ENCODE peak calls at places on chromosomes 2 and 18, in four cellular contexts. K is lower leg skin, I is HFF-Myc, S is osteocyte. F is an unnamed sample.

GRCh38 chr2:15899327-15899612 is 41.1 kb upstream of the MYCN start:
- DNase-seq in K (no peak), S (no peak), I (no peak), F (no peak)

GRCh38 chr2:145186303-145186702 is 666.4 kb upstream of the ZEB2 start:
- DNase-seq in K (no peak), I (peak), S (no peak), F (peak)

GRCh38 chr18:9575558-9575957 is 38.8 kb downstream of the PPP4R1 start:
- DNase-seq in K (peak), I (peak), S (peak), F (peak)

GRCh38 chr2:37925063-37925897 is at the start of gene RMDN2:
- DNase-seq in K (peak), S (peak), I (peak), F (peak)

GRCh38 chr2:144230452-144231085 is 289.4 kb downstream of the ZEB2 start:
- DNase-seq in I (no peak), S (no peak), K (no peak), F (peak)

GRCh38 chr18:33711514-33711913 is 133.5 kb downstream of the ASXL3 start:
- DNase-seq in S (no peak), I (no peak), K (no peak), F (no peak)

GRCh38 chr18:46469186-46469915 is 187.7 kb downstream of the LOXHD1 start:
- DNase-seq in K (no peak), S (no peak), I (no peak), F (no peak)

GRCh38 chr2:136253288-136254004 is 135.5 kb upstream of the CXCR4 start:
- DNase-seq in K (peak), S (no peak), I (no peak), F (no peak)

GRCh38 chr2:215664847-215665525 is 229.1 kb upstream of the FN1 start:
- DNase-seq in K (peak), S (no peak), I (peak), F (peak)

GRCh38 chr2:67436221-67436620 is 39.1 kb downstream of the ETAA1 start:
- DNase-seq in S (no peak), K (no peak), I (peak), F (no peak)

DNA sequence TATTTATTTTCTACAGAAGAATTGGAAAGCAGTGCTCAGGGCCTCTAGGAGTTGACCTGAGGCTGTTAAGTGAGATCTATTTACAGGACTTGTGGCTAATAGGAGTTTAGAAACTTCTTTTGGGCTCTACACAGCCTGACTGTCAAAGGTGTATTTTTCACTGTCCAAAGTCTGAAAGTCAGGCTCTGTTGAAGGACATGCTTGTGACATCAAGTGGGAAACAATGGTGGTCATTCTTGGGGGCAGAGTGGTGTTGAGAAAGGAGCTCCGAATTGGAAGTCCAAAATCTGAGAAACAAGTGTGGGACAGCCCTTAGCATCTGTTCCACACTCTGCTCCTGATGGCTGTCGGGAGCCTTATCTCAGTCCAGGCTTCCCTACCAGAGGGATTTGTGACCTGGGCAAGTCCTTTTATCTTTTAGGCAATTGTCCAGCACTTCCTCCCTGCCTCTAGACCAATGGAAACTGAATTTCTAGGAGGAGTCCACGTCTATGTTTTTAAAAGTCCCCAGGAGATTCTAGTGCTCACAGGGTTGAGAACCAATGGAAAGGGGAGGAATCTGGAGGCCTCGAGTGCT is 76.4 kb downstream of the LIPG start:
- DNase-seq in I (no peak), S (no peak), K (no peak), F (no peak)
- TF ChIP-seq CTCF in I (no peak), S (no peak), K (no peak), F (no peak)

DNA sequence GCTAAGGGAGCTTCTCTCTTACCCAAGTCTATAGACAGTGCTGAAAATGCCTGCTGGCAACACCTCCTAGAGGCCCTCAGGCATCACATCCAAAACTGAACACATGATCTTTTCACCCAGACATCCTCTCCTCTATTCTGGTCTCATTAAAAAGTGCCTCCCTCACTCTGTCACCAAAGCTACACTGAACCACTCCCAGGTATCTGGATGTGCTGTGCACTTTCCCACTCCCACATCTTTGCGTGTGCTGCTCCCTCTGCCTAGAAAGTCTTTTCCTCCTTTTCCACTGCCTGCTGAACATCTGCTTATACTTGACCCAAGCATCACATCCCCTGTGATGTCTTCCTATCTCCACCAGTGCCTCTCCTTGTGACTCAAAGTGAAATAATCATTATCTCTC is 26.1 kb upstream of the STPG4 start:
- DNase-seq in I (no peak), K (no peak), S (no peak), F (no peak)
- TF ChIP-seq CTCF in I (no peak), K (no peak), S (no peak), F (no peak)

DNA sequence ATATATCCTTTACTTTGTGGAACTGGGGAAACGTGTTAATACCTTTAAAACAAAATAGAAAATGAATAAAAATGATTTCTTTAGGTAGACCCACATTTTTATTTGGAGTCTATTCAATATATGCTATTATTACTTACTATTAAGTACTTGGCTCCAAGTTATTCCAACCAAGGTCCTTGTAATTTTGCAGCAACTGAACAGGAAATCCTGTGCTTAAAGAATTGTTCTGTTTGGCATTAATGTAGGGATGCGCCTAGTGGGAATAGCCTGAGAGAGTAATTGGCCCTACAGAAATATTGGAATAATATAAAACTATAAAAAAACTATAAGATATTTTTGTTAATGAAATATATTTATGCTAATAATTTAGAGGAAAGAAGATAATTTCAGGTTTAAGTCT is 22.9 kb upstream of the ZSWIM2 start:
- DNase-seq in K (no peak), S (no peak), I (no peak), F (no peak)
- TF ChIP-seq CTCF in K (no peak), S (no peak), I (no peak), F (no peak)

GRCh38 chr2:70068119-70068518 is 19.2 kb upstream of the PCBP1 start:
- DNase-seq in I (no peak), K (no peak), S (no peak), F (no peak)

GRCh38 chr2:70073493-70073892 is 13.8 kb upstream of the PCBP1 start:
- DNase-seq in I (no peak), S (no peak), K (no peak), F (no peak)

GRCh38 chr2:70069049-70069448 is 18.2 kb upstream of the PCBP1 start:
- DNase-seq in K (no peak), S (no peak), I (no peak), F (no peak)

GRCh38 chr2:70070557-70071268 is 16.6 kb upstream of the PCBP1 start:
- DNase-seq in K (peak), S (no peak), I (peak), F (peak)
- TF ChIP-seq CTCF in K (peak), S (peak), I (peak), F (peak)

GRCh38 chr18:32460046-32460785 is 10.5 kb downstream of the GAREM1 start:
- DNase-seq in I (no peak), S (no peak), K (no peak), F (no peak)

DNA sequence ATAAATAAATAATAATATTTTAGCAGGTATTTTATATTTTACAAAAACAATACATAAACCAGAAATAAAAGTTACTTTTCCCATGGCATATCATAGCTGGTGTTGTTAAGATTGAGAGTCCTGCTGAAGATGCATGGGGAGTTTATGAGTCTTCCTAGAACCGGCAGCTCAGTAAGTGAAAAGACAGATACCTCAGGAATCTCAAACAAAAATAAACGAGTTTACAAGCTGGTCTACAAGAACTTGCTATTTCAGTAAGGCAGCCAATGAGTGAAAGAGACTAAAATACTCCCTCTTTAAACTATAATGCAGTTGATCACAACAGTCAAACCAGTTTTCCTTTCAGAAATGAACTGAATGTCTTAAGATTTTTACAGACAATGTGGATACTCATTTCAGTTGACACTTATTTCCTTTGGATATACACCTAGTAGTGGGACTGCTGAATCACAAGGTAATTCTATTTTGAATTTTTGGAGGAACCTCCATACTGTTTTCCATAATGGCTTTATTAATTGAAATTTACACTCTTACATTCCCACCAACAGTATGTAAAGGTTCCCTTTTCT is 8.9 kb downstream of the GAREM1 start:
- DNase-seq in K (no peak), I (no peak), S (no peak), F (no peak)
- TF ChIP-seq CTCF in K (no peak), I (no peak), S (peak), F (no peak)

GRCh38 chr2:113050921-113051895 is 1.5 kb downstream of the IL36B start:
- DNase-seq in S (peak), K (no peak), I (no peak), F (no peak)
- TF ChIP-seq CTCF in S (no peak), K (no peak), I (no peak), F (no peak)

DNA sequence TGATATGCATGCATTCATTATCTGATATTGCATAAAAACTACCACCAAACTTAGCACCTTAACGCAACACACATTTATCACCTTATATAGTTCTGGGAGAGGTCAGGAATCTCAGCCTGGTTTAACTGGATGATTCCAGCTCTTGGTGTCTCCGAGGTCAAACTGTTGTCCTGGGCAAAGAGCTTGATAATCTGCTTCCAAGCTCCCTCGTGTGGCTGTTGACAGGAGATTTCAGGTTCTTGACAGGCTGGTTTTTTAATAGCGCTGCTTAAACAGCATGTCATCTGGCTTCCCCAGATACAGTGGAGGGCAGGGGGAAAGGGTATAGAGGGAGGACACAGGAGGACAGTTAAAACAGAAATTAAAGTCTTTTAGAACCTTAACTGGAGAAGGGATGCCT is 785.0 kb downstream of the CNTNAP5 start:
- DNase-seq in K (no peak), S (no peak), I (no peak), F (no peak)
- TF ChIP-seq CTCF in K (no peak), S (no peak), I (no peak), F (no peak)